ENCODE peak calls at places on chromosomes 12 and 14, in seven cellular contexts. J is GM12878, R is mucosa of descending colon, L is lower leg skin, Z is GM12865, D is uterus, E is AG04449. G is an unnamed sample.

GRCh38 chr12:90940872-90941499 is 14.0 kb downstream of the CCER1 start:
- DNase-seq in J (no peak), R (no peak), L (no peak), Z (peak), D (no peak), E (no peak), G (no peak)

GRCh38 chr12:55966408-55967281 is at the start of gene CDK2:
- DNase-seq in J (peak), R (peak), L (peak), Z (peak), D (peak), E (no peak), G (peak)

GRCh38 chr12:95718001-95718400 is 72.6 kb downstream of the NTN4 start:
- DNase-seq in J (no peak), R (no peak), L (no peak), Z (no peak), D (no peak), E (no peak), G (no peak)

GRCh38 chr14:96095058-96095457 is 55.9 kb downstream of the C14orf132 start:
- DNase-seq in J (no peak), R (no peak), L (no peak), Z (no peak), D (no peak), E (no peak), G (no peak)

GRCh38 chr12:84954415-84954814 is 41.8 kb upstream of the SLC6A15 start:
- DNase-seq in J (no peak), R (no peak), L (no peak), Z (no peak), D (no peak), E (no peak), G (no peak)

GRCh38 chr12:132740652-132741051 is 21.0 kb downstream of the ANKLE2 start:
- DNase-seq in J (no peak), R (no peak), L (no peak), Z (no peak), D (no peak), E (no peak), G (no peak)

GRCh38 chr12:100219328-100220109 is 18.9 kb downstream of the ACTR6 start:
- DNase-seq in J (no peak), R (no peak), L (no peak), Z (no peak), D (no peak), E (no peak), G (no peak)

GRCh38 chr14:105287249-105288102 is 13.3 kb downstream of the BRF1 start:
- DNase-seq in J (no peak), R (no peak), L (no peak), Z (no peak), D (no peak), E (no peak), G (no peak)

GRCh38 chr12:121786441-121786825 is 7.1 kb downstream of the RHOF start:
- DNase-seq in J (no peak), R (peak), L (peak), Z (no peak), D (no peak), E (no peak), G (no peak)

GRCh38 chr12:97960741-97961608 is 498.4 kb downstream of the RMST start:
- DNase-seq in J (peak), R (no peak), L (no peak), Z (peak), D (no peak), E (no peak), G (no peak)

GRCh38 chr12:3077572-3078081 is 448 bp downstream of the TSPAN9 start:
- DNase-seq in J (no peak), R (peak), L (no peak), Z (no peak), D (peak), E (no peak), G (no peak)

GRCh38 chr12:101018540-101018939 is 191.5 kb downstream of the SLC5A8 start:
- DNase-seq in J (no peak), R (no peak), L (no peak), Z (no peak), D (no peak), E (peak), G (no peak)

GRCh38 chr12:50354908-50355307 is 41.5 kb downstream of the FAM186A start:
- DNase-seq in J (no peak), R (no peak), L (no peak), Z (no peak), D (no peak), E (no peak), G (no peak)

GRCh38 chr14:52043690-52044089 is 25.2 kb downstream of the NID2 start:
- DNase-seq in J (no peak), R (peak), L (no peak), Z (peak), D (no peak), E (no peak), G (no peak)

GRCh38 chr12:6945613-6946012 is 1.8 kb downstream of the C12orf57 start:
- DNase-seq in J (no peak), R (no peak), L (no peak), Z (no peak), D (no peak), E (no peak), G (no peak)

GRCh38 chr12:6947615-6948014 is 3.5 kb upstream of the PTPN6 start:
- DNase-seq in J (no peak), R (peak), L (no peak), Z (no peak), D (no peak), E (no peak), G (no peak)

GRCh38 chr12:6944381-6945186 is 762 bp downstream of the C12orf57 start:
- DNase-seq in J (peak), R (peak), L (peak), Z (peak), D (peak), E (no peak), G (no peak)

GRCh38 chr12:6946920-6947374 is 3.1 kb downstream of the C12orf57 start:
- DNase-seq in J (no peak), R (no peak), L (no peak), Z (no peak), D (no peak), E (no peak), G (no peak)

DNA sequence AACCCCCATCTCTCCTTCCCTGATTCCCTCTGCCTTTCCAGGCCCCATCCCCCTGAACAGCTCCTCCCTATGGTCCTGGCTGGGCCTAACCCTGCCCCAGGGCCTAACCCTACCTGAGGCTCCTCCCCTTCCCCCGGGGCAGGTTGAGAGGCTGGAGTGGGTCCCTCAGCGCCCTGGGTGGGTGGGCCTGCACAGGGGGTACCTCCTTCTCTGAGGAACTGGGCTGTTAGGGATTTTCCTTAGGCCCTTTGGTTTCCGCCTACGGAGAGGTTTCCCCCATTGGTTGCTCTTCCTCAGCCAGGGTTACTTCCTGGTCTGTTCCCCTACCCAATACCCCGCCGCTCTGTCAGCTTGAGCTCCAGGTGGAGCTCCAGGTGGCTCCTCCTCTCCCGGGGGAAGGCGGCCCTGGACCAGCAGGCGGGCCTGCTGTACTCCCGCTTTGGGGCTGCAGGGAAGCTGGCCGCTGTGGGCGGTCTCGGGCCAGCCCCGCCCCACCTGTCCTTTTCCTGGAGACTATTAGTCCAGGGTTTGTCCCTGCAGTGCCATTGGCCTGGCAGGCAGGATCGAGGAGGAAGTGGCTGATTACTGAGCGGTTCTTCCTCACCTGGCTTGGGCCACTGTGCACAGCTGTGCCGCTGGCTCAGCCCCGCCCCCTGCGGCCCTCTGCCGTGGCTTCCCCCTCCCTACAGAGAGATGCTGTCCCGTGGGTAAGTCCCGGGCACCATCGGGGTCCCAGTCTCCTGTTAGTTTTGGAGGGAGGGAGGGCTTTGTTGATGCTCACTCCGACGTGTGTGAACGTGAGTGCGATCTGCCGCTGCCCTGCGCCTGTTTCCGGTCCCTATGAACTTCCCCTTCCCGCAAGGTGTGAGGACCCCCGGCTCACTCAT is 2.5 kb downstream of the C12orf57 start:
- DNase-seq in J (peak), R (peak), L (no peak), Z (peak), D (no peak), E (no peak), G (peak)
- H3K4me3 ChIP-seq in J (peak), R (peak), L (no peak), Z (peak), D (no peak), E (no peak), G (peak)

GRCh38 chr12:51910168-51910567 is 2.9 kb downstream of the ACVRL1 start:
- DNase-seq in J (no peak), R (no peak), L (no peak), Z (no peak), D (no peak), E (no peak), G (no peak)
- H3K4me3 ChIP-seq in J (no peak), R (no peak), L (no peak), Z (no peak), D (no peak), E (no peak), G (no peak)

GRCh38 chr12:16854465-16854864 is 248.5 kb upstream of the LMO3 start:
- DNase-seq in J (no peak), R (no peak), L (no peak), Z (no peak), D (no peak), E (no peak), G (no peak)

GRCh38 chr12:16844875-16845274 is 238.9 kb upstream of the LMO3 start:
- DNase-seq in J (no peak), R (no peak), L (no peak), Z (peak), D (no peak), E (no peak), G (no peak)

GRCh38 chr12:16849473-16849872 is 243.5 kb upstream of the LMO3 start:
- DNase-seq in J (no peak), R (no peak), L (no peak), Z (no peak), D (no peak), E (no peak), G (no peak)
- H3K4me3 ChIP-seq in J (no peak), R (no peak), L (no peak), Z (no peak), D (no peak), E (no peak), G (no peak)

DNA sequence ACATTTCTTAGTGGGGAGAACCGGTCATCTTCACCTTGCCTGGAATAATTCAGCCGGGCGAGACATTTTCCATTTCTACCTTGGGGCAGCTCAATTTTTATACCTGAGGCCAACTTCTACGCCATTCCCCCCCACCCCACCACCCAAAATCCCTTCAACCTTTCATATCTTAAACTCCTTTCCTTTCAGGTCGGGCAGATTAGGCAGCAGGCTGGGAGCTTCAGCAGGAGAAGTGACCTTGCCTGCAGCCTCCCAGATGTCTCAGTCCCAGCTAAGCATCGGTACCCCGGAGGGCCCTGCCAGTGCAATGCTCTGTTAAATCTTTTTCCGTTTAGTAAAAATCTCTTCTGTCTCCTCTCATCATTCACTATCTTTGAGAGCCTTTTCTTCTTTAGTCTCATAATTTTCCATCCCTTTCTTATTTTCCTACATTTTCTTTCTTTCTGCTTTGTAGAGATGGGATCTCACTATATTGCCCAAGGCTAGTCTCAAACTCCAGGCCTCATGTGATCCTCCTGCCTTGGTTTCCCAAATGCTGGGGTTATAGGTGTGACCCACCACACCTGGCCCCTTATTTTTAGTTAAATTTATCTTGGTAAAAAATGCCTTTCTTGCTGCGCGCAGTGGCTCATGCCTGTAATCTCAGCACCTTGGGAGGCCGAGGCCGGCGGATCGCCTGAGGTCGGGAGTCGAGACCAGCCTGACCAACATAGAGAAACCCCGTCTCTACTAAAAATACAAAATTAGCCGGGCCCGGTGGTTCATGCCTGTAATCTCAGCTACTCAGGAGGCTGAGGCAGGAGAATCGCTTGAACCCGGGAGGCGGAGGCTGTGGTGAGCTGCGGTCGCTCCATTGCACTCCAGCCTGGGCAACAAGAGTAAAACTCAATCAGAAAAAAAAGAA is 1.2 kb downstream of the SLC2A3 start:
- DNase-seq in J (no peak), R (no peak), L (no peak), Z (peak), D (no peak), E (no peak), G (no peak)
- H3K4me3 ChIP-seq in J (peak), R (no peak), L (peak), Z (peak), D (peak), E (peak), G (peak)

GRCh38 chr12:19783547-19784444 is 344.5 kb downstream of the AEBP2 start:
- DNase-seq in J (no peak), R (peak), L (no peak), Z (no peak), D (no peak), E (no peak), G (no peak)
- H3K4me3 ChIP-seq in J (no peak), R (no peak), L (no peak), Z (no peak), D (no peak), E (no peak), G (no peak)

GRCh38 chr12:25195056-25195971 is at the start of the genes DNAI7 and ETFRF1:
- DNase-seq in J (peak), R (peak), L (peak), Z (peak), D (peak), E (peak), G (peak)
- H3K4me3 ChIP-seq in J (peak), R (peak), L (peak), Z (peak), D (peak), E (peak), G (peak)

DNA sequence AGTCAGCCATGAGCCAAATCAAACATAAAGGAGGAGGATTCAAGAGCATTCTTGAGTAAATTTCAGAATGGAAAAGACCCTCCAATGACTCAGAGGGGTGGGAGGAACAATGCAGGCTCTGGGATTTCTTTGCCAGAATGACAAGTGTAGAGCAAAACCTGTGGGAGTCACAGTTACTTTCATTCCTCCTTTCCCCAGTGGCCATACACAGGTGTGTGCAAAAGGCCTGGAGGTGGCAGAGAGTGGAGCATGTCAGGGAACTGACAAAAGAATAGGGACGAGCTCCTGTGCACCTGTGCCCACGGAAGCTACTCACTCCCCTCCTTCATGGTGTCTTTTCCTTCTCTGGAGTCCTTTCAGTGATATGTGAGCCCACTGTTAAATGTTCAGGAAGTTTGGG is 9.4 kb upstream of the CIPC start:
- DNase-seq in J (no peak), R (no peak), L (no peak), Z (no peak), D (no peak), E (no peak), G (no peak)
- H3K4me3 ChIP-seq in J (no peak), R (no peak), L (no peak), Z (no peak), D (no peak), E (no peak), G (no peak)

GRCh38 chr12:111434049-111434448 is 28.3 kb downstream of the SH2B3 start:
- DNase-seq in J (no peak), R (no peak), L (no peak), Z (no peak), D (no peak), E (no peak), G (no peak)
- H3K4me3 ChIP-seq in J (peak), R (no peak), L (no peak), Z (peak), D (no peak), E (no peak), G (peak)

DNA sequence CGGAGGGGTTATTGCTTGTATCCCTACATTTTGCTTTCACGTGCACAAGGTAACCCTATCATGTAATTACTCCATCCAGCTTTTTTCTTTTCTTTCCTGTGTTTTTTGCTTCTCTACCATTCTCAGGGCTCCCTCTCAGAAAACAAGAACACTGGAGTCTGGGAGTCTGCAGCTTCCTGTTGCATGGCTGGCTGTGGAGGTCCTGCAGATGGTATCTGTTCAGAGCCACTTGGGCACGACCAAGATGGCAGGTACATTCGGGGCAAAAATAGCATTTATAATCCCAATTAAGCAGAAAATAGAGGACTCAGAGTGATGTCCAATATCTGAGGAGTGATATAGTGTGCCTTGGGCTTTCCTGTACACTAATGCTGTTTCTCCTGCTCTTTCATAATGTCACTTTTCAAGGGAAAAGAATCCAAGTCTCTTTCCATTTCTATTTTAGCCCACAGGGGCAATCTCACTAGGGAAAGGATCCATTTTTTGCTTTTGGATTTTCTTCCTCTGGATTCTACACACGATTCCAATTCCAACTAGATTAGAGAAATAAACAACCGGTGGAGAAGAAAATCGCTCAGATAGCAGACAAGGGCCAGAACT is 3.2 kb upstream of the NUMB start:
- DNase-seq in J (no peak), R (no peak), L (no peak), Z (no peak), D (no peak), E (no peak), G (no peak)
- H3K4me3 ChIP-seq in J (no peak), R (no peak), L (no peak), Z (no peak), D (no peak), E (no peak), G (no peak)